ENCODE peak calls at places on chromosomes 5 and 9, in six cellular contexts. V is heart left ventricle, T is suprapubic skin, F is psoas muscle, X is OCI-LY7, S is aorta. Z is an unnamed sample.

GRCh38 chr9:120730661-120731514 is 16.6 kb upstream of the MEGF9 start:
- DNase-seq in V (no peak), T (no peak), F (no peak), X (peak; percentile 53), S (peak; percentile 76), Z (no peak)

GRCh38 chr5:161544350-161544765 is 2.2 kb downstream of the GABRB2 start:
- DNase-seq in V (no peak), T (no peak), F (no peak), X (peak; percentile 76), S (no peak), Z (no peak)

GRCh38 chr5:124996764-124997077 is 250.3 kb upstream of the ZNF608 start:
- DNase-seq in V (no peak), T (no peak), F (no peak), X (no peak), S (no peak), Z (no peak)

GRCh38 chr5:179558912-179559279 is 8.5 kb downstream of the RUFY1 start:
- DNase-seq in V (no peak), T (peak; percentile 65), F (no peak), X (no peak), S (no peak), Z (no peak)

GRCh38 chr9:7974335-7975005 is 174.9 kb upstream of the DMAC1 start:
- DNase-seq in V (no peak), T (no peak), F (no peak), X (peak; percentile 88), S (no peak), Z (no peak)

GRCh38 chr5:177147239-177147638 is 13.7 kb downstream of the NSD1 start:
- DNase-seq in V (no peak), T (no peak), F (no peak), X (no peak), S (peak; percentile 54), Z (no peak)

GRCh38 chr5:159097461-159098284 is 2.0 kb downstream of the EBF1 start:
- DNase-seq in V (peak; percentile 67), T (no peak), F (peak; percentile 62), X (peak; percentile 68), S (peak; percentile 78), Z (no peak)

GRCh38 chr9:111915425-111915758 is 18.8 kb downstream of the UGCG start:
- DNase-seq in V (no peak), T (no peak), F (no peak), X (no peak), S (no peak), Z (no peak)

GRCh38 chr5:126437706-126438105 is 14.5 kb downstream of the GRAMD2B start:
- DNase-seq in V (no peak), T (no peak), F (no peak), X (no peak), S (no peak), Z (no peak)

GRCh38 chr5:30040483-30041116 is 1152.9 kb upstream of the CDH6 start:
- DNase-seq in V (no peak), T (no peak), F (no peak), X (peak; percentile 57), S (no peak), Z (no peak)

GRCh38 chr9:87194471-87194870 is 247.2 kb upstream of the GAS1 start:
- DNase-seq in V (no peak), T (no peak), F (no peak), X (no peak), S (no peak), Z (no peak)

GRCh38 chr9:111632051-111632450 is 917 bp downstream of the DNAJC25 start:
- DNase-seq in V (no peak), T (no peak), F (no peak), X (peak; percentile 34), S (no peak), Z (no peak)

GRCh38 chr5:179825655-179826182 is 5.0 kb downstream of the SQSTM1 start:
- DNase-seq in V (no peak), T (no peak), F (no peak), X (no peak), S (no peak), Z (no peak)

GRCh38 chr5:37754976-37755375 is 84.9 kb downstream of the GDNF start:
- DNase-seq in V (no peak), T (no peak), F (no peak), X (no peak), S (no peak), Z (no peak)

GRCh38 chr9:3386753-3387152 is 139.0 kb downstream of the RFX3 start:
- DNase-seq in V (no peak), T (no peak), F (no peak), X (no peak), S (no peak), Z (no peak)

GRCh38 chr9:69147041-69147834 is 26.8 kb upstream of the TJP2 start:
- DNase-seq in V (no peak), T (no peak), F (no peak), X (no peak), S (no peak), Z (peak; percentile 60)

GRCh38 chr5:164487939-164488338 is 982.5 kb downstream of the MAT2B start:
- DNase-seq in V (no peak), T (no peak), F (no peak), X (no peak), S (no peak), Z (no peak)

GRCh38 chr9:119368681-119369581 is at the start of gene BRINP1:
- DNase-seq in V (peak; percentile 66), T (no peak), F (peak; percentile 45), X (no peak), S (peak; percentile 77), Z (no peak)

GRCh38 chr9:35195683-35196082 is 33.9 kb downstream of the UNC13B start:
- DNase-seq in V (no peak), T (no peak), F (no peak), X (no peak), S (no peak), Z (no peak)

GRCh38 chr9:84271887-84272556 is 68.5 kb downstream of the SLC28A3 start:
- DNase-seq in V (no peak), T (no peak), F (peak; percentile 54), X (no peak), S (no peak), Z (no peak)

GRCh38 chr9:83981126-83981871 is 694 bp downstream of the RMI1 start:
- DNase-seq in V (no peak), T (no peak), F (no peak), X (peak; percentile 70), S (no peak), Z (no peak)

DNA sequence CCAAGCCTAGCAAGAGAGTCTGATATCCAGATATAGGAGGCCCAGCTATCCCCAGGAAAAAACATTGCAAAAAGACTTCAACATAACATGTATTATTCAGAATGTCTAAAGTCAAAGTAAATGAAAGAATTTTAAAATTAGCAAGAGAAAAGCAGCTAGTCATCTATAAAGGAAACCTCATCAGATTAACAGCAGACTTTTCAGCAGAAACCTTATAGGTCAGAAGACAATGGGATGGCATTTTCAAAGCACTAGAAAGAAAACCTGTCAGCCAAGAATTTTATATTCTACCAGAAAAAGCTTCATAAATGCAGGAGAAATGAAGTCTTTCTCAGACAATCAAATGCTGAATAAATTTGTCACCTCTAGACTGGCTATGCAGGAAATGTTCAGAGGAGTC is 9.9 kb downstream of the OR1L3 start:
- DNase-seq in V (no peak), T (no peak), F (no peak), X (no peak), S (no peak), Z (no peak)
- H3K9me3 ChIP-seq in V (peaks cover 17% of the 10 kb centered on the region), T (peaks cover 19% of the 10 kb centered on the region), F (no peaks in the 10 kb centered on the region), X (peaks cover 3% of the 10 kb centered on the region), S (peaks cover 2% of the 10 kb centered on the region), Z (no peaks in the 10 kb centered on the region)

GRCh38 chr5:175664723-175665122 is 6.9 kb downstream of the HRH2 start:
- DNase-seq in V (no peak), T (no peak), F (no peak), X (no peak), S (no peak), Z (no peak)

GRCh38 chr5:175659546-175660248 is 1.8 kb downstream of the HRH2 start:
- DNase-seq in V (no peak), T (no peak), F (no peak), X (no peak), S (no peak), Z (no peak)

GRCh38 chr5:175668006-175668405 is 10.1 kb downstream of the HRH2 start:
- DNase-seq in V (no peak), T (no peak), F (no peak), X (no peak), S (no peak), Z (no peak)

GRCh38 chr5:175658299-175659145 is 651 bp downstream of the HRH2 start:
- DNase-seq in V (peak; percentile 77), T (no peak), F (no peak), X (no peak), S (no peak), Z (no peak)

GRCh38 chr5:175663191-175664184 is 5.6 kb downstream of the HRH2 start:
- DNase-seq in V (peak; percentile 81), T (no peak), F (no peak), X (no peak), S (no peak), Z (no peak)
- H3K27ac ChIP-seq in V (peak overlapping the region; percentile 67), T (no peak overlapping the region), F (no peak overlapping the region), X (no peak overlapping the region), S (no peak overlapping the region), Z (no peak overlapping the region)

DNA sequence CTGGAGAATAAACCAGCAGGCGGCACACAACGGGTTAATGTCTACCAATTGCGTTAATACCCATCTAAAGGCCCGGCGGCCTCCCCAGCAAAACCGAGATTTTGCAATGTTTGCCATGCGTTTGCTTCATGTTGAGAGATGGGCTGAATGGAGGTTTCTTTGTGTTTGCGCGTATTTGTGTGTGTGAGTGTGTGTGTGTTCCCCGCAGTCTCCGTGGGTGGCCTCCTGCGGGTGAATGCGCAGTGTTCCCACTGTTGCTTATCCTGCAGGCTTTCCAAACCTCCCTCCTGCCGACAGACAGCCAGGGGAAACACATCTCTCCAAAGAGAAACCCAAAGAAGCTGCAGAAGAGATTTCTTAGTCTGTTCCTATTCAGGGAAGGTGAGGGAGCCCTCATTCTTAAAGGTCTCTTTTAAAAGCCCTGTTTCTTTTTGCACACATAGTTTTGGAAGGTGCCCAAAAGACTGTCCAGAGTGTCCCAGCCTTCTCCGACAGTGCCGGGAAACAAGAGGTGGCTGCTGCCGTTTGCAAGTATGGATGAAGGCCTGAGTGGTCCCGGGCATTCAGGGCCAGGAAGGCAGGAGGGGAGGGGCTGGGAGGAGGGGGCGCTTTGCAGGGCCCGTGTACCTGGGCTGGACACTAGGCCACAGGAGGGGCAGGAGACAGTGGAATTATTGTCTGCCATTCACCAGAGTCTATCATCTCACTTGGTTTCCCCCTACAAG is 103.8 kb upstream of the ERCC6L2 start:
- DNase-seq in V (no peak), T (peak; percentile 69), F (no peak), X (no peak), S (no peak), Z (no peak)
- H3K4me3 ChIP-seq in V (no peak overlapping the region), T (no peak overlapping the region), F (no peak overlapping the region), X (no peak overlapping the region), S (no peak overlapping the region), Z (peak overlapping the region; percentile 21)

GRCh38 chr9:135379540-135380267 is 99.9 kb upstream of the PPP1R26 start:
- DNase-seq in V (no peak), T (no peak), F (no peak), X (no peak), S (no peak), Z (no peak)
- H3K9me3 ChIP-seq in V (no peaks in the 10 kb centered on the region), T (no peaks in the 10 kb centered on the region), F (peaks cover 4% of the 10 kb centered on the region), X (no peaks in the 10 kb centered on the region), S (peaks cover 4% of the 10 kb centered on the region), Z (peaks cover 7% of the 10 kb centered on the region)

DNA sequence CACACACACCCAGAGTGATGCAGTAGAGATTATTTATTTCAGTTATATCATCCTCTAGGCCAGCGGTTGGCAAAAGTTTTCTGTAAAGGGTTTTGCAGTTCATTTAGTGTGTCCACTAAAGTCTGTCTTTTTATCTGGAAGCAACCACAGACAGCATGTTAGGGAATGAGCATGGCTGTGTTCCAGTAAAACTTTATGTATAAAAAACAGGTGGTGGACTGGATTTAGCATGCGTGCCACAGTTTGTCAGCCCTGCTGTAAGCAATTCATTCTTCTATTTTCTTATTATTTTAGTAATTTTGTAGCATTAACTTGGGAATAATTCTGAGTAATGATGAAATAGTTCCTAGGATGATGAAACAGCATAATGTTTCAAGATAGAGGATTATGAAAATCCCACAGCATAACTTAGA is 51.7 kb downstream of the CCNH start:
- DNase-seq in V (no peak), T (no peak), F (no peak), X (no peak), S (no peak), Z (no peak)
- H3K27ac ChIP-seq in V (no peak overlapping the region), T (no peak overlapping the region), F (no peak overlapping the region), X (no peak overlapping the region), S (no peak overlapping the region), Z (no peak overlapping the region)